ENCODE peak calls at places on chromosomes 1 and 21, in four cellular contexts. One of them, this sample, is unnamed.
A peak's percentile ranks its signal among the peaks of the same experiment; 100 is the strongest.

GRCh38 chr1:185850366-185850765 is 116.2 kb downstream of the HMCN1 start:
- DNase-seq in left lung: no peak
- DNase-seq in effector memory CD4-positive, alpha-beta T cell: no peak
- DNase-seq in Peyer's patch: no peak
- DNase-seq in this sample: no peak

GRCh38 chr1:157472302-157472701 is 80.0 kb downstream of the FCRL5 start:
- DNase-seq in left lung: no peak
- DNase-seq in effector memory CD4-positive, alpha-beta T cell: no peak
- DNase-seq in Peyer's patch: no peak
- DNase-seq in this sample: no peak

GRCh38 chr1:247070645-247071044 is 8.0 kb downstream of the ZNF670 start:
- DNase-seq in left lung: no peak
- DNase-seq in effector memory CD4-positive, alpha-beta T cell: no peak
- DNase-seq in Peyer's patch: no peak
- DNase-seq in this sample: no peak

GRCh38 chr1:115980998-115981993 is 5.0 kb downstream of the SLC22A15 start:
- DNase-seq in left lung: no peak
- DNase-seq in effector memory CD4-positive, alpha-beta T cell: no peak
- DNase-seq in Peyer's patch: no peak
- DNase-seq in this sample: no peak

GRCh38 chr1:234111458-234112142 is 207.1 kb downstream of the SLC35F3 start:
- DNase-seq in left lung: peak; percentile 74
- DNase-seq in effector memory CD4-positive, alpha-beta T cell: no peak
- DNase-seq in Peyer's patch: no peak
- DNase-seq in this sample: no peak

GRCh38 chr21:28072601-28073000 is 920.1 kb downstream of the LTN1 start:
- DNase-seq in left lung: no peak
- DNase-seq in effector memory CD4-positive, alpha-beta T cell: no peak
- DNase-seq in Peyer's patch: no peak
- DNase-seq in this sample: no peak

GRCh38 chr1:204398197-204399125 is 13.2 kb downstream of the PPP1R15B start:
- DNase-seq in left lung: no peak
- DNase-seq in effector memory CD4-positive, alpha-beta T cell: peak; percentile 48
- DNase-seq in Peyer's patch: peak; percentile 77
- DNase-seq in this sample: peak; percentile 38

GRCh38 chr1:220511785-220512184 is 16.2 kb upstream of the MARK1 start:
- DNase-seq in left lung: no peak
- DNase-seq in effector memory CD4-positive, alpha-beta T cell: no peak
- DNase-seq in Peyer's patch: no peak
- DNase-seq in this sample: no peak

GRCh38 chr1:77370588-77371306 is 88.9 kb downstream of the AK5 start:
- DNase-seq in left lung: no peak
- DNase-seq in effector memory CD4-positive, alpha-beta T cell: no peak
- DNase-seq in Peyer's patch: no peak
- DNase-seq in this sample: no peak

GRCh38 chr1:65209005-65209885 is 61.2 kb downstream of the AK4 start:
- DNase-seq in left lung: no peak
- DNase-seq in effector memory CD4-positive, alpha-beta T cell: no peak
- DNase-seq in Peyer's patch: no peak
- DNase-seq in this sample: no peak

DNA sequence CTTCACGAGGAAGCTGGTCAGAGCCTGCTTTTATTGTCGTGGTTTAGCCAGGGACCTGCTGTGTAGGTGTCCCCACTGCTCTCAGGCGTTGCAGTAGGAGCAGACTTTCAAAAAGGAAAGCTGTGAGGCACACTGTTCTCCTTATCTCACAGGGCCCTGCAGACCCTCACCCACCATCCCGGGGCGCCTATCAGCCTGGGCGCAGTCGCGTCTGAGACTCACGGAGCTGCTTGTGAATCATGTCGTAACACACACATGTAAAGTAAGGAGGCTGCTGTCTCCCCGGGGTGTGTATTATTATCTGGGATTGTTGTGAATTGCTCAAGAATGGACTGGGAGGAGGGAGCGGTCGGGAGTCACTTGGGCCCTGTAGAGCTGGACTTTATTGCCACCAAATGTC is 17.4 kb downstream of the AJAP1 start:
- DNase-seq in left lung: peak; percentile 22
- DNase-seq in effector memory CD4-positive, alpha-beta T cell: no peak
- DNase-seq in Peyer's patch: no peak
- DNase-seq in this sample: no peak
- H3K9me3 ChIP-seq in left lung: no peaks in the 10 kb centered on the region
- H3K9me3 ChIP-seq in effector memory CD4-positive, alpha-beta T cell: no peaks in the 10 kb centered on the region
- H3K9me3 ChIP-seq in Peyer's patch: no peaks in the 10 kb centered on the region
- H3K9me3 ChIP-seq in this sample: no peaks in the 10 kb centered on the region

DNA sequence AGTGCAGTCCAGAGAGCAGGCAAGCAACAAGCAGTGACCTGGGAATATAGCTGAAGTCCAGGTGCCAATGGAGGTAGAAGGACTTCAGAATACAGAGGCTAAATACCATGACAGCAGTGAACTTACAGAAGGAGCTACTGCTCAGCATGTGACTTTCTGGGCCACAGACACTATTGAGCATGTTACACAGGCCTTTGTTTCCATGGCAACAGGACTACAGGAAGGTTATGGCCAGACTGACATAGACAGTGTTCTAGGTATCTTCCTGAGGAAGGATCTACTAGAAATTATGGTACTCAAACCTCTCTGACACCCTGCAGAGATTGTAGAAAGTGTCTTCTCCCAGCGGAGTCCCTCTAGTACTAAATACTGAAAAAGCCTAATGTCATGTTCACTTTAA is 11.0 kb downstream of the OR2M5 start:
- DNase-seq in left lung: no peak
- DNase-seq in effector memory CD4-positive, alpha-beta T cell: no peak
- DNase-seq in Peyer's patch: no peak
- DNase-seq in this sample: no peak
- H3K9me3 ChIP-seq in left lung: peaks cover 8% of the 10 kb centered on the region
- H3K9me3 ChIP-seq in effector memory CD4-positive, alpha-beta T cell: no peaks in the 10 kb centered on the region
- H3K9me3 ChIP-seq in Peyer's patch: no peaks in the 10 kb centered on the region
- H3K9me3 ChIP-seq in this sample: no peaks in the 10 kb centered on the region

DNA sequence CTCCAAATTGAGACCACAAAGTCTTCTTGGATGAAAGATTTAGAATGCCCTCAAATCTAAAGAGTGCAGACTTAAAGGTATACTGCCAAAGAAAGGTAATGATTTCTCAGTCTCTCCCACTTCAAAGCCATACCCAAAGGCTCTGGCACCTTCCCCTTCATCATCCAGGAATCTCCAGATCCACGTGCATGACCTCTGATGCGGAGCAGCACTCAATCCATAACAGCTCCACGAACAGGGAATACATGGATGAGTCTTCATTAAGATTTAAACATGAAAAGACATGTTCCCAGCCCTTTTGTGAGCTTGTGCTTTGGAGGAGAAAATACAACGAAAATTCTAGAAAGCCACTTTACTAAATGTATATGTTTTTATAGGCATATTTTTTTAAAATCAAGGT is 453.9 kb downstream of the DSCAM start:
- DNase-seq in left lung: no peak
- DNase-seq in effector memory CD4-positive, alpha-beta T cell: no peak
- DNase-seq in Peyer's patch: no peak
- DNase-seq in this sample: no peak
- H3K9me3 ChIP-seq in left lung: no peaks in the 10 kb centered on the region
- H3K9me3 ChIP-seq in effector memory CD4-positive, alpha-beta T cell: no peaks in the 10 kb centered on the region
- H3K9me3 ChIP-seq in Peyer's patch: no peaks in the 10 kb centered on the region
- H3K9me3 ChIP-seq in this sample: no peaks in the 10 kb centered on the region

GRCh38 chr1:49622877-49623276 is 400.9 kb downstream of the AGBL4 start:
- DNase-seq in left lung: no peak
- DNase-seq in effector memory CD4-positive, alpha-beta T cell: no peak
- DNase-seq in Peyer's patch: no peak
- DNase-seq in this sample: no peak
- H3K9me3 ChIP-seq in left lung: peaks cover 30% of the 10 kb centered on the region
- H3K9me3 ChIP-seq in effector memory CD4-positive, alpha-beta T cell: no peaks in the 10 kb centered on the region
- H3K9me3 ChIP-seq in Peyer's patch: no peaks in the 10 kb centered on the region
- H3K9me3 ChIP-seq in this sample: no peaks in the 10 kb centered on the region

GRCh38 chr21:38220270-38220737 is 36.5 kb upstream of the KCNJ15 start:
- DNase-seq in left lung: peak; percentile 68
- DNase-seq in effector memory CD4-positive, alpha-beta T cell: no peak
- DNase-seq in Peyer's patch: no peak
- DNase-seq in this sample: no peak
- H3K9me3 ChIP-seq in left lung: peaks cover 32% of the 10 kb centered on the region
- H3K9me3 ChIP-seq in effector memory CD4-positive, alpha-beta T cell: peaks cover 18% of the 10 kb centered on the region
- H3K9me3 ChIP-seq in Peyer's patch: no peaks in the 10 kb centered on the region
- H3K9me3 ChIP-seq in this sample: peaks cover 3% of the 10 kb centered on the region

GRCh38 chr1:235931181-235931738 is 64.6 kb upstream of the LYST start:
- DNase-seq in left lung: no peak
- DNase-seq in effector memory CD4-positive, alpha-beta T cell: no peak
- DNase-seq in Peyer's patch: no peak
- DNase-seq in this sample: no peak
- H3K9me3 ChIP-seq in left lung: no peaks in the 10 kb centered on the region
- H3K9me3 ChIP-seq in effector memory CD4-positive, alpha-beta T cell: no peaks in the 10 kb centered on the region
- H3K9me3 ChIP-seq in Peyer's patch: no peaks in the 10 kb centered on the region
- H3K9me3 ChIP-seq in this sample: no peaks in the 10 kb centered on the region

DNA sequence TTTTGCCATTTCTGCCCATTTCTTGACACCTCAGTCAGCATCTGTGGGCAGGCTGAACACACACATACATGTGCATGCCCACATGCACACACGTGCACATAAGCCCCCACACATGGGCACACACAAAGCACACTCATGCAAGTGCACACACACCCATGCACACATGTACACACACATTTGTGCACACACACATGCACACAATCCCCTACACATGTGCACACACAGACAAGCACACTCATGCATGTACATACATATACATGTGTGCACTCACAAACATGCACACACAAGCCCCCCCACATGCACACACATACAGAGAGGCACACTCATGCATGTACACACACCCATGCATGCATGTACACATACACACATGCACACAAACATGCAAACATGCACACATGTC is 83.5 kb upstream of the ACTRT2 start:
- DNase-seq in left lung: no peak
- DNase-seq in effector memory CD4-positive, alpha-beta T cell: no peak
- DNase-seq in Peyer's patch: no peak
- DNase-seq in this sample: no peak
- H3K9me3 ChIP-seq in left lung: peaks cover 30% of the 10 kb centered on the region
- H3K9me3 ChIP-seq in effector memory CD4-positive, alpha-beta T cell: peaks cover 4% of the 10 kb centered on the region
- H3K9me3 ChIP-seq in Peyer's patch: no peaks in the 10 kb centered on the region
- H3K9me3 ChIP-seq in this sample: no peaks in the 10 kb centered on the region

This sample was measured in T-helper 17 cell.